ENCODE peak calls at places on chromosomes 13 and 19, in five cellular contexts. R is activated naive CD8-positive, alpha-beta T cell treated with anti-CD3 and anti-CD28 coated beads for 36 hours; M is activated T-helper 9 cell treated with anti-CD3 and anti-CD28 coated beads, Interleukin-2, amount 50 U/mL, for 16 hours; F is CD8-positive, alpha-beta memory T cell; A is H54. N is an unnamed sample.

GRCh38 chr19:45878043-45878794 is 7.7 kb downstream of the IRF2BP1 start:
- DNase-seq in R (no peak), M (no peak), F (no peak), A (no peak), N (no peak)

GRCh38 chr13:34748078-34748477 is 194.0 kb upstream of the NBEA start:
- DNase-seq in R (no peak), M (no peak), F (no peak), A (no peak), N (no peak)

GRCh38 chr13:28718186-28718537 is 608 bp downstream of the SLC46A3 start:
- DNase-seq in R (no peak), M (no peak), F (no peak), A (no peak), N (no peak)

GRCh38 chr19:52735734-52736133 is 890 bp upstream of the ZNF611 start:
- DNase-seq in R (no peak), M (no peak), F (no peak), A (no peak), N (no peak)

GRCh38 chr19:13366529-13367143 is 139.6 kb downstream of the CACNA1A start:
- DNase-seq in R (no peak), M (no peak), F (no peak), A (peak), N (no peak)

GRCh38 chr19:35716735-35716984 is 1.1 kb upstream of the KMT2B start:
- DNase-seq in R (no peak), M (no peak), F (no peak), A (no peak), N (no peak)

GRCh38 chr13:72253754-72254153 is 386.8 kb upstream of the DACH1 start:
- DNase-seq in R (no peak), M (no peak), F (no peak), A (no peak), N (no peak)

GRCh38 chr19:45512881-45513483 is 5.7 kb downstream of the VASP start:
- DNase-seq in R (no peak), M (no peak), F (no peak), A (no peak), N (no peak)

GRCh38 chr19:5436101-5436947 is 18.9 kb upstream of the ZNRF4 start:
- DNase-seq in R (no peak), M (no peak), F (no peak), A (peak), N (peak)

GRCh38 chr13:42477588-42478190 is 96.3 kb upstream of the TNFSF11 start:
- DNase-seq in R (no peak), M (no peak), F (no peak), A (no peak), N (no peak)

GRCh38 chr19:4851551-4852290 is 15.7 kb downstream of the PLIN3 start:
- DNase-seq in R (peak), M (peak), F (peak), A (peak), N (no peak)

GRCh38 chr19:58558066-58558622 is at the start of gene UBE2M:
- DNase-seq in R (no peak), M (peak), F (peak), A (no peak), N (no peak)

GRCh38 chr13:113322043-113322461 is 25.0 kb downstream of the LAMP1 start:
- DNase-seq in R (no peak), M (no peak), F (no peak), A (no peak), N (no peak)

N was measured in cerebellar nuclear complex.